ENCODE peak calls at places on chromosomes 13 and 19, in nine cellular contexts. K is frontal cortex; U is anterior cingulate cortex; R is omental fat pad; P is NCI-H1436; J is effector memory CD4-positive, alpha-beta T cell; O is CD8-positive, alpha-beta T cell; T is activated CD8-positive, alpha-beta memory T cell treated with anti-CD3 and anti-CD28 coated beads, Interleukin-2, amount 10 ng/mL, durations not matched to agents 7 days and 5 days; N is activated T-cell treated with anti-CD3 and anti-CD28 coated beads for 1 hour. W is an unnamed sample.

GRCh38 chr13:41293272-41293671 is 17.8 kb upstream of the NAA16 start:
- DNase-seq in K (no peak), U (no peak), R (no peak), P (no peak), J (no peak), O (no peak), T (no peak), N (no peak), W (no peak)

GRCh38 chr13:99310382-99311031 is 3.3 kb upstream of the GPR183 start:
- DNase-seq in K (no peak), U (no peak), R (no peak), P (no peak), J (no peak), O (no peak), T (no peak), N (no peak), W (no peak)

GRCh38 chr19:45424191-45425058 is 708 bp upstream of the ERCC1 start:
- DNase-seq in K (no peak), U (peak; percentile 25), R (no peak), P (no peak), J (peak; percentile 23), O (no peak), T (peak; percentile 72), N (no peak), W (no peak)

GRCh38 chr19:18057557-18057956 is 29.2 kb downstream of the IL12RB1 start:
- DNase-seq in K (peak; percentile 55), U (peak; percentile 15), R (no peak), P (no peak), J (no peak), O (no peak), T (no peak), N (no peak), W (no peak)

GRCh38 chr19:3397266-3398022 is 31.1 kb downstream of the NFIC start:
- DNase-seq in K (no peak), U (peak; percentile 23), R (no peak), P (no peak), J (no peak), O (no peak), T (no peak), N (no peak), W (no peak)

GRCh38 chr13:98364648-98365047 is 187.6 kb upstream of the RNF113B start:
- DNase-seq in K (no peak), U (no peak), R (no peak), P (no peak), J (no peak), O (no peak), T (no peak), N (no peak), W (no peak)

GRCh38 chr19:306151-306900 is 15.1 kb upstream of the PLPP2 start:
- DNase-seq in K (no peak), U (no peak), R (no peak), P (no peak), J (no peak), O (no peak), T (no peak), N (no peak), W (no peak)

GRCh38 chr13:29991343-29991742 is 140.9 kb upstream of the UBL3 start:
- DNase-seq in K (no peak), U (no peak), R (no peak), P (no peak), J (no peak), O (no peak), T (no peak), N (no peak), W (no peak)

GRCh38 chr13:103772576-103772975 is 706.4 kb upstream of the SLC10A2 start:
- DNase-seq in K (no peak), U (no peak), R (no peak), P (no peak), J (no peak), O (no peak), T (no peak), N (no peak), W (no peak)

GRCh38 chr19:16627194-16627927 is 643 bp downstream of the MED26 start:
- DNase-seq in K (no peak), U (no peak), R (no peak), P (no peak), J (no peak), O (no peak), T (peak; percentile 52), N (no peak), W (no peak)

GRCh38 chr19:916645-917322 is 349 bp upstream of the KISS1R start:
- DNase-seq in K (no peak), U (no peak), R (no peak), P (no peak), J (no peak), O (no peak), T (no peak), N (no peak), W (no peak)

GRCh38 chr19:49085020-49085867 is at the start of gene SNRNP70:
- DNase-seq in K (peak; percentile 97), U (peak; percentile 96), R (peak; percentile 93), P (peak; percentile 100), J (peak; percentile 99), O (peak; percentile 97), T (peak; percentile 99), N (peak; percentile 98), W (peak; percentile 98)

GRCh38 chr19:1167687-1168561 is 6.1 kb downstream of the SBNO2 start:
- DNase-seq in K (no peak), U (no peak), R (no peak), P (no peak), J (no peak), O (no peak), T (no peak), N (no peak), W (no peak)

GRCh38 chr19:18932216-18932841 is 8.7 kb downstream of the HOMER3 start:
- DNase-seq in K (peak; percentile 75), U (no peak), R (peak; percentile 48), P (no peak), J (peak; percentile 79), O (peak; percentile 72), T (peak; percentile 82), N (peak; percentile 85), W (peak; percentile 68)

GRCh38 chr13:111491021-111491420 is 170.6 kb downstream of the TEX29 start:
- DNase-seq in K (no peak), U (no peak), R (no peak), P (no peak), J (no peak), O (no peak), T (no peak), N (no peak), W (no peak)

GRCh38 chr13:36357692-36358091 is 11.5 kb upstream of the SPART start:
- DNase-seq in K (no peak), U (no peak), R (no peak), P (no peak), J (no peak), O (no peak), T (no peak), N (no peak), W (no peak)

GRCh38 chr13:88617176-88617575 is 946.0 kb downstream of the SLITRK5 start:
- DNase-seq in K (no peak), U (no peak), R (no peak), P (no peak), J (no peak), O (no peak), T (no peak), N (no peak), W (no peak)

GRCh38 chr19:50479761-50480251 is 3.2 kb upstream of the GARIN5A start:
- DNase-seq in K (no peak), U (no peak), R (no peak), P (no peak), J (no peak), O (no peak), T (no peak), N (no peak), W (no peak)

GRCh38 chr19:41691268-41691970 is 3.3 kb upstream of the CEACAM7 start:
- DNase-seq in K (no peak), U (no peak), R (no peak), P (peak; percentile 40), J (no peak), O (no peak), T (no peak), N (no peak), W (no peak)

GRCh38 chr19:15104411-15104810 is 2.8 kb upstream of the SYDE1 start:
- DNase-seq in K (no peak), U (no peak), R (no peak), P (no peak), J (no peak), O (no peak), T (no peak), N (no peak), W (no peak)

GRCh38 chr13:27128825-27129627 is 42.6 kb downstream of the USP12 start:
- DNase-seq in K (no peak), U (no peak), R (no peak), P (no peak), J (no peak), O (no peak), T (no peak), N (no peak), W (no peak)

GRCh38 chr19:46950526-46951235 is 69.0 kb upstream of the NPAS1 start:
- DNase-seq in K (no peak), U (no peak), R (no peak), P (no peak), J (no peak), O (no peak), T (peak; percentile 51), N (no peak), W (no peak)

GRCh38 chr13:51154029-51154555 is 43.0 kb upstream of the C13orf42 start:
- DNase-seq in K (no peak), U (no peak), R (no peak), P (no peak), J (no peak), O (no peak), T (no peak), N (no peak), W (no peak)

GRCh38 chr13:106083620-106084350 is 451.7 kb downstream of the EFNB2 start:
- DNase-seq in K (peak; percentile 22), U (no peak), R (no peak), P (no peak), J (no peak), O (no peak), T (no peak), N (no peak), W (no peak)

GRCh38 chr13:84609716-84610115 is 727.4 kb upstream of the SLITRK1 start:
- DNase-seq in K (no peak), U (no peak), R (no peak), P (no peak), J (no peak), O (no peak), T (no peak), N (no peak), W (no peak)

GRCh38 chr13:95199896-95200295 is 101.4 kb downstream of the ABCC4 start:
- DNase-seq in K (no peak), U (no peak), R (no peak), P (no peak), J (no peak), O (no peak), T (no peak), N (no peak), W (no peak)

GRCh38 chr19:53659292-53659691 is 27.5 kb downstream of the DPRX start:
- DNase-seq in K (no peak), U (no peak), R (no peak), P (no peak), J (no peak), O (no peak), T (no peak), N (no peak), W (no peak)

GRCh38 chr19:39284032-39284431 is 12.2 kb upstream of the IFNL1 start:
- DNase-seq in K (no peak), U (no peak), R (no peak), P (no peak), J (no peak), O (no peak), T (no peak), N (no peak), W (no peak)

GRCh38 chr13:29707876-29708543 is 112.5 kb upstream of the SLC7A1 start:
- DNase-seq in K (no peak), U (no peak), R (no peak), P (no peak), J (peak; percentile 27), O (peak; percentile 17), T (peak; percentile 57), N (peak; percentile 12), W (peak; percentile 16)

GRCh38 chr19:51873097-51873496 is 14.7 kb downstream of the ZNF577 start:
- DNase-seq in K (no peak), U (no peak), R (no peak), P (no peak), J (no peak), O (no peak), T (no peak), N (no peak), W (no peak)

GRCh38 chr19:17078920-17079709 is 3.5 kb downstream of the MYO9B start:
- DNase-seq in K (peak; percentile 39), U (no peak), R (no peak), P (no peak), J (no peak), O (no peak), T (no peak), N (no peak), W (no peak)